ENCODE peak calls at places on chromosomes 3 and 15, in ten cellular contexts. S is ovary, L is NB4, P is prostate gland, R is K562, O is stomach, A is heart left ventricle, M is adrenal gland, V is endothelial cell of umbilical vein, K is IMR-90. D is an unnamed sample.

GRCh38 chr3:50356553-50356952 is 2.8 kb downstream of the TMEM115 start:
- DNase-seq in S (no peak), L (peak; percentile 60), P (no peak), R (peak; percentile 38), O (peak; percentile 60), A (peak; percentile 62), M (no peak), V (no peak), K (no peak), D (no peak)

GRCh38 chr3:52085883-52086282 is 29.5 kb upstream of the DUSP7 start:
- DNase-seq in S (no peak), L (peak; percentile 72), P (no peak), R (no peak), O (no peak), A (peak; percentile 9), M (no peak), V (no peak), K (no peak), D (no peak)

GRCh38 chr15:85496146-85496545 is 115.7 kb downstream of the AKAP13 start:
- DNase-seq in S (no peak), L (no peak), P (no peak), R (no peak), O (no peak), A (no peak), M (no peak), V (no peak), K (no peak), D (no peak)

GRCh38 chr3:40292637-40293036 is 16.9 kb upstream of the EIF1B start:
- DNase-seq in S (no peak), L (no peak), P (no peak), R (peak; percentile 27), O (no peak), A (peak; percentile 63), M (no peak), V (no peak), K (no peak), D (no peak)

GRCh38 chr3:64732570-64732969 is 44.8 kb upstream of the ADAMTS9 start:
- DNase-seq in S (no peak), L (no peak), P (no peak), R (no peak), O (no peak), A (no peak), M (no peak), V (no peak), K (peak; percentile 2), D (no peak)

GRCh38 chr15:89196994-89197393 is 24.4 kb downstream of the RLBP1 start:
- DNase-seq in S (no peak), L (no peak), P (no peak), R (no peak), O (peak; percentile 37), A (no peak), M (no peak), V (no peak), K (no peak), D (no peak)

GRCh38 chr3:187621881-187622280 is 48.3 kb downstream of the SST start:
- DNase-seq in S (no peak), L (no peak), P (no peak), R (no peak), O (no peak), A (no peak), M (no peak), V (no peak), K (no peak), D (no peak)

GRCh38 chr3:169907944-169908343 is 3.4 kb upstream of the SAMD7 start:
- DNase-seq in S (no peak), L (no peak), P (no peak), R (no peak), O (no peak), A (no peak), M (no peak), V (no peak), K (no peak), D (no peak)

GRCh38 chr3:51798561-51798960 is 19.5 kb upstream of the IQCF6 start:
- DNase-seq in S (no peak), L (no peak), P (no peak), R (no peak), O (no peak), A (no peak), M (no peak), V (no peak), K (no peak), D (no peak)

GRCh38 chr3:113223831-113224240 is 12.5 kb downstream of the BOC start:
- DNase-seq in S (no peak), L (peak; percentile 90), P (no peak), R (no peak), O (no peak), A (peak; percentile 54), M (no peak), V (no peak), K (no peak), D (no peak)

GRCh38 chr3:184239710-184240109 is 9.1 kb downstream of the ALG3 start:
- DNase-seq in S (no peak), L (no peak), P (no peak), R (no peak), O (no peak), A (no peak), M (no peak), V (no peak), K (no peak), D (no peak)

GRCh38 chr3:133192363-133192945 is 154.3 kb downstream of the TMEM108 start:
- DNase-seq in S (no peak), L (no peak), P (no peak), R (no peak), O (no peak), A (no peak), M (no peak), V (no peak), K (no peak), D (no peak)

GRCh38 chr3:179166561-179167201 is 18.5 kb downstream of the PIK3CA start:
- DNase-seq in S (no peak), L (no peak), P (no peak), R (no peak), O (no peak), A (no peak), M (no peak), V (no peak), K (no peak), D (no peak)

GRCh38 chr3:123960791-123961507 is at the start of gene CCDC14:
- DNase-seq in S (peak; percentile 95), L (peak; percentile 95), P (peak; percentile 87), R (peak; percentile 72), O (peak; percentile 88), A (peak; percentile 94), M (peak; percentile 91), V (peak; percentile 95), K (peak; percentile 96), D (peak; percentile 74)
- TF ChIP-seq POLR2A in S (peak; percentile 36), L (peak; percentile 57), P (peak; percentile 68), R (peak; percentile 86), O (no peak), A (no peak), M (peak; percentile 80), V (peak; percentile 67), K (peak; percentile 76), D (peak; percentile 18)

GRCh38 chr3:195195321-195196209 is 75.4 kb downstream of the XXYLT1 start:
- DNase-seq in S (no peak), L (no peak), P (no peak), R (no peak), O (no peak), A (no peak), M (no peak), V (peak; percentile 57), K (no peak), D (no peak)

GRCh38 chr3:195194559-195195161 is 76.3 kb downstream of the XXYLT1 start:
- DNase-seq in S (no peak), L (peak; percentile 34), P (no peak), R (no peak), O (no peak), A (no peak), M (no peak), V (peak; percentile 67), K (no peak), D (no peak)

GRCh38 chr3:195198424-195199346 is 72.3 kb downstream of the XXYLT1 start:
- DNase-seq in S (no peak), L (no peak), P (no peak), R (no peak), O (peak; percentile 24), A (no peak), M (peak; percentile 6), V (no peak), K (no peak), D (no peak)

GRCh38 chr3:195197764-195198423 is 73.1 kb downstream of the XXYLT1 start:
- DNase-seq in S (no peak), L (peak; percentile 67), P (no peak), R (no peak), O (peak; percentile 8), A (no peak), M (peak; percentile 9), V (peak; percentile 67), K (peak; percentile 90), D (no peak)

DNA sequence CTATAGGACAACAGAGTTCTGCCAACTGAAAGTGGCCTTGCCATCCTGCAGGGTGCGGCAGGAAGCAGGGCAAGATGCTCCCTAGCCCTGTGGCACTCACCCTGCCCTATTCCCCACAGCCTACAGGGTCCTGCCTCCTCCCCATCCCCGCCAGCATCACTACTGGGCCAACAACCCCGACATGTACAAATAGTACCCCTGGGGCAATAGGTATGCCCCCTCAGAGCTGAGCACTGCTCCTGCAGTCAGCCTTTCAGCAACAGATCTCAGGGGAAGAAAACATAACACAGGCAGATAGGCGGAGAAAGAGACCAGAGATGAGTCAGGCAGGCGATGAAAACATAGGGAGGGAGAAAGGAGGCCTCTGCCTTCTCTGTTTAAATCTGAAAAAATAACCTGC is 74.7 kb downstream of the XXYLT1 start:
- DNase-seq in S (no peak), L (no peak), P (no peak), R (no peak), O (peak; percentile 3), A (no peak), M (no peak), V (peak; percentile 65), K (peak; percentile 61), D (no peak)
- TF ChIP-seq CTCF in S (no peak), L (no peak), P (no peak), R (no peak), O (no peak), A (no peak), M (no peak), V (no peak), K (no peak), D (no peak)

DNA sequence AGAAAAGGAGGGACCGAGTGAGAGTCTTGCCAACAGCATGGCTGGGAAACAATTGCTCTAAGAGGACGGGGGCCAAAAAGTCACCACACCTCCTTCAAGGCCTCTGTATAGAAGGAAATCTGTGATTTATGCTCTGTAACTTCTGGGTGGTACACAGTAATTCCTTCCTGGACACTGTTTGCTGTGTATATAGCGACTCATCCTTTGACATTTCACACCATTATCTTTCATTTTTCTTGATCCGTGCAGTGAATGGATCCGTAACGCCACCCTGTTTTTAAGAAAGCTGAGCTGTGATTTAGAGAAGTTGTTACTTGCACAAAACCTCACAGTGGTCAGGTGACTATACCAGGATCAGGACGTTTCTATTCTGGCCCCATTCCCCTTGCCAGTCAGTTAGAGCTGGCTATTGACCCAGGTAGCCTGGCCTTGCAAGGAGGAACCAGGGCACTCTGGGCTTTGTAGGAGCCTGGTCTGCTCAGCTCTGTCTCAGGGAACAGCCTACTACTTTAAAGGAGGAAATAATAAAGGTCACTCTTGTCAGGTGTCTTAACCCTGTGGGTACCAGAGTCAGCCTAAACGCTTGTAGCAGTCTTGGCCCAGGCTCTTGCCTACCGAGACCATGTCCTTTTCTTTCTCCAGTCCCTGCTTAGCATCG is 86.5 kb upstream of the MYZAP start:
- DNase-seq in S (no peak), L (no peak), P (no peak), R (no peak), O (peak; percentile 70), A (no peak), M (no peak), V (peak; percentile 45), K (no peak), D (no peak)
- TF ChIP-seq POLR2A in S (no peak), L (no peak), P (no peak), R (no peak), O (no peak), A (no peak), M (no peak), V (no peak), K (no peak), D (no peak)

GRCh38 chr3:161759444-161759843 is 262.8 kb downstream of the OTOL1 start:
- DNase-seq in S (no peak), L (no peak), P (no peak), R (no peak), O (no peak), A (no peak), M (no peak), V (no peak), K (no peak), D (no peak)
- TF ChIP-seq CTCF in S (no peak), L (no peak), P (no peak), R (no peak), O (no peak), A (no peak), M (no peak), V (no peak), K (no peak), D (no peak)

D was measured in breast epithelium.